ENCODE peak calls at places on chromosome 17, in seven cellular contexts. C, W, E, R, O, S and M are unnamed samples.

GRCh38 chr17:45923511-45924268 is 29.3 kb downstream of the MAPT start:
- DNase-seq in S (no peak), C (peak; percentile 19), R (no peak), W (no peak), E (no peak), O (no peak), M (no peak)

GRCh38 chr17:63270610-63271009 is 175.5 kb downstream of the CYB561 start:
- DNase-seq in C (no peak), W (no peak), O (no peak), R (no peak), S (no peak), E (no peak), M (no peak)

GRCh38 chr17:39151680-39152058 is 232 bp upstream of the PLXDC1 start:
- DNase-seq in R (no peak), E (no peak), S (no peak), O (no peak), W (no peak), C (no peak), M (no peak)

GRCh38 chr17:27512511-27513346 is 56.5 kb downstream of the KSR1 start:
- DNase-seq in E (no peak), S (no peak), O (no peak), W (no peak), C (no peak), R (no peak), M (no peak)

GRCh38 chr17:55620945-55621344 is 101.7 kb downstream of the TMEM100 start:
- DNase-seq in O (no peak), E (no peak), W (no peak), S (no peak), R (no peak), C (no peak), M (no peak)

GRCh38 chr17:19716108-19717030 is at the start of gene SLC47A2:
- DNase-seq in O (no peak), E (no peak), S (no peak), R (no peak), W (no peak), C (no peak), M (no peak)

GRCh38 chr17:9522074-9522473 is 53.5 kb downstream of the STX8 start:
- DNase-seq in W (no peak), O (peak; percentile 30), E (peak; percentile 26), R (no peak), C (peak; percentile 50), S (peak; percentile 39), M (peak; percentile 32)

GRCh38 chr17:35245196-35245486 is 2.3 kb downstream of the SLFN5 start:
- DNase-seq in R (no peak), C (peak; percentile 91), W (no peak), O (no peak), S (no peak), E (no peak), M (no peak)

GRCh38 chr17:8941520-8941919 is 24.0 kb downstream of the PIK3R5 start:
- DNase-seq in C (no peak), O (no peak), W (peak; percentile 65), E (no peak), S (no peak), R (no peak), M (no peak)

GRCh38 chr17:82892869-82893565 is 53.2 kb upstream of the ZNF750 start:
- DNase-seq in C (no peak), O (no peak), W (peak; percentile 68), E (no peak), R (no peak), S (no peak), M (no peak)

GRCh38 chr17:76993636-76994035 is 125.4 kb downstream of the MGAT5B start:
- DNase-seq in S (no peak), E (no peak), C (no peak), W (no peak), R (no peak), O (no peak), M (no peak)

GRCh38 chr17:78996781-78997201 is 12.8 kb downstream of the CANT1 start:
- DNase-seq in C (no peak), E (no peak), R (no peak), W (no peak), O (no peak), S (no peak), M (no peak)

GRCh38 chr17:40612510-40613244 is 34.9 kb downstream of the SMARCE1 start:
- DNase-seq in R (peak; percentile 41), W (no peak), O (no peak), C (no peak), S (no peak), E (no peak), M (no peak)

GRCh38 chr17:53722407-53722806 is 100.3 kb upstream of the KIF2B start:
- DNase-seq in C (peak; percentile 100), O (no peak), R (no peak), E (no peak), S (no peak), W (no peak), M (no peak)

GRCh38 chr17:31787082-31787481 is 72.0 kb downstream of the COPRS start:
- DNase-seq in E (no peak), W (no peak), C (no peak), S (no peak), R (no peak), O (no peak), M (no peak)